ENCODE peak calls at places on chromosomes 5 and 9, in five cellular contexts. J, K, X, Y and U are unnamed samples.

GRCh38 chr9:31119882-31120481 is 1264.5 kb upstream of the ACO1 start:
- DNase-seq in X (no peak), K (no peak), J (no peak), Y (no peak), U (no peak)

GRCh38 chr5:1059884-1060263 is 51.3 kb downstream of the NKD2 start:
- DNase-seq in K (peak), J (no peak), Y (no peak), X (no peak), U (no peak)

GRCh38 chr5:4089087-4089486 is 493.5 kb downstream of the IRX1 start:
- DNase-seq in X (no peak), Y (no peak), K (no peak), J (no peak), U (no peak)

GRCh38 chr5:132079619-132080018 is 6.0 kb downstream of the CSF2 start:
- DNase-seq in K (no peak), X (no peak), Y (no peak), J (no peak), U (no peak)

GRCh38 chr5:31361234-31361633 is 167.7 kb downstream of the CDH6 start:
- DNase-seq in J (no peak), Y (no peak), X (no peak), K (no peak), U (no peak)

GRCh38 chr5:61416410-61416809 is 84.4 kb downstream of the ZSWIM6 start:
- DNase-seq in K (no peak), X (no peak), J (no peak), Y (no peak), U (no peak)

GRCh38 chr9:93096131-93096802 is at the start of gene CARD19:
- DNase-seq in X (peak), Y (peak), J (peak), K (no peak), U (no peak)

GRCh38 chr5:43802119-43802518 is 199.1 kb downstream of the NNT start:
- DNase-seq in K (no peak), X (no peak), J (no peak), Y (no peak), U (no peak)

GRCh38 chr9:69120380-69121154 is 53.5 kb upstream of the TJP2 start:
- DNase-seq in K (no peak), X (no peak), Y (peak), J (peak), U (peak)

GRCh38 chr9:69122391-69123141 is 51.5 kb upstream of the TJP2 start:
- DNase-seq in J (peak), X (no peak), Y (peak), K (no peak), U (no peak)

GRCh38 chr9:69118656-69119055 is 55.4 kb upstream of the TJP2 start:
- DNase-seq in K (no peak), J (no peak), Y (peak), X (no peak), U (peak)

GRCh38 chr9:69122086-69122390 is 52.0 kb upstream of the TJP2 start:
- DNase-seq in K (peak), Y (peak), J (peak), X (peak), U (peak)

GRCh38 chr9:69121155-69122085 is 52.7 kb upstream of the TJP2 start:
- DNase-seq in Y (peak), X (no peak), K (peak), J (peak), U (peak)
- TF ChIP-seq POLR2A in Y (no peak), X (no peak), K (no peak), J (no peak), U (no peak)

GRCh38 chr5:148368299-148368698 is 15.5 kb upstream of the FBXO38 start:
- DNase-seq in X (no peak), J (no peak), K (no peak), Y (no peak), U (no peak)
- TF ChIP-seq CTCF in X (no peak), J (no peak), K (no peak), Y (no peak), U (no peak)

GRCh38 chr5:119435436-119436132 is 16.7 kb upstream of the HSD17B4 start:
- DNase-seq in X (peak), Y (no peak), K (peak), J (peak), U (no peak)

DNA sequence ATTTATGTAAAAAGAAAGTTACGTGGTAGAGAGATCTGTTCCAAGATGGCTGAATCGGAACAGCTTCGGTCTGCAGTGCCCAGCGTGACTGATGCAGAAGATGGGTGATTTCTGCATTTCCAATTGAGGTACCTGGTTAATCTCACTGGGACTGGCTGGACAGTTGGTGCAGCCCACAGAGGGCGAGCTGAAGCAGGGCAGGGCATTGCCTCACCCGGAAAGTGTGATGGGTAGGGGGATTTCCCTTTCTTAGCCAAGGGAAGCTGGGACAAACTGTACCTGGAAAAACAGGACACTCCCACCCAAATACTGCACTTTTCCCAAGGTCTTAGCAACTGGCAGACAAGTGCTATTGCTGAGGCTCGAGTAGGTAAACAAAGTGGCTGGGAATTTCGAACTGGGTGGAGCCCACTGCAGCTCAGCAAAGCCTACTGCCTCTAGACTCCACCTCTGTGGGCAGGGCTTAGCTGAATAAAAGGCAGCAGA is 13.1 kb upstream of the HSD17B4 start:
- DNase-seq in X (no peak), K (no peak), J (no peak), Y (no peak), U (no peak)
- H3K4me3 ChIP-seq in X (peak), K (no peak), J (peak), Y (no peak), U (no peak)

DNA sequence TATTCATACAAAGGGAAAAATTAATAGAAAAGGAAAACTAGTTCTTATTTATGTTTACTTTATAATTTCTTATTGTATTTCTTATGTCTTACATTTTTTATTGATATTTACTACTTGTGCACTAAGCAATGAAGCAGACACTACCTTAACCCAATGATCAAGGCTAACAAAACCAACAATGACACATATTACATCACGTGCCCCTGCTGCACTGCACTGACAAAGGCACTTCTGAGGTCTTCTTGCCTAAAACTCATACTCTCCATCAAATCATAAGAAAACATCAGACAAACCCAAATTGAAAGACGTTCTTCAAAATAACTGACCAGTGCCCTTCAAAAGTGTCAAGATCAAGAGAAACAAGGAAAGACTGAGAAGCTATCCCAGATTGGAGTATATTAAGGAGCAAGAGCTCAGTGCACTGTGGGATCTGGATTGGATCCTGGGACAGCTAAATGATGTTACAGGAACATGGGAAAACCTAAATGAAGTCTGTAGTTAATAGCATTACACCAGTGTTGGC is 230.9 kb downstream of the AUH start:
- DNase-seq in X (no peak), J (no peak), K (no peak), Y (no peak), U (no peak)
- TF ChIP-seq POLR2A in X (no peak), J (no peak), K (no peak), Y (no peak), U (no peak)

GRCh38 chr5:102451082-102451481 is 47.7 kb downstream of the SLCO6A1 start:
- DNase-seq in J (no peak), Y (no peak), X (no peak), K (no peak), U (no peak)

GRCh38 chr5:102453716-102454115 is 45.1 kb downstream of the SLCO6A1 start:
- DNase-seq in J (no peak), Y (no peak), X (no peak), K (no peak), U (no peak)

DNA sequence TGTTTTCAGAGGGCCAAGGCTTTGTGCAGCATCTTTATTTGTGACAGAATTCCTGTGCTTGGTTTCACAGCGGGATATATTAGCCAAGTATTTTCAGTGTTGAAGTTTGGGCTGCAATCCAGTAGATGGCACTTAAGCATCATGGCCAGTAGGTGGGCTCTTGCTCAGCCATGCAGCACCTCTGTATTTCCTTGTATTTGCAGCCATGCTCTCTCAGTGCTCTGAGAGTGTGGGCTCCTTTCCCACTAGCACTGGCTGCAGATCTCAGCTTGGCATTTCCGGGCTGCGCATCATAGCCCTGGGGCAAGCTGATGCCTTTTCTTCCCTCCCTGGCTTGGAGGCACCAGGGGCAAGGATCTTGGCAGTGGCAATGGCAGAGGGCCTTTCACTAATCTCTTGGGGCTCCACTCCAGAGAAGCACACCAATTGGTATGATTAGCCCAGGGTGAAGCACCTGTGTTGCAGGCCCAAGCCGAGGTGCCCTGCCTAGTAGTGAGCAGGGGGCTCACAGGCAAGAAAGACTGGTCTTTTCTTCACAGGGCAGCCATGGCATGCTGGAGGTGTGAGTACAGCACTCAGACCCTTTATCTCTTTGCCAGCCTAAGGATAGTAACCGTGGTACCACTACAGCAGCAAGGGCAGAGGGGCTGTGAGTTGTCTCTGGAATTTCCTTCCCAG is 48.3 kb downstream of the SLCO6A1 start:
- DNase-seq in J (no peak), K (no peak), Y (no peak), X (no peak), U (no peak)
- TF ChIP-seq CTCF in J (no peak), K (no peak), Y (no peak), X (no peak), U (no peak)

GRCh38 chr5:83877911-83878706 is 157.5 kb upstream of the HAPLN1 start:
- DNase-seq in X (no peak), J (no peak), Y (no peak), K (no peak), U (no peak)
- H3K4me3 ChIP-seq in X (no peak), J (no peak), Y (no peak), K (peak), U (no peak)

GRCh38 chr9:89436963-89437625 is 60.8 kb downstream of the SEMA4D start:
- DNase-seq in X (no peak), K (peak), J (no peak), Y (peak), U (peak)
- TF ChIP-seq POLR2A in X (no peak), K (no peak), J (no peak), Y (no peak), U (no peak)

DNA sequence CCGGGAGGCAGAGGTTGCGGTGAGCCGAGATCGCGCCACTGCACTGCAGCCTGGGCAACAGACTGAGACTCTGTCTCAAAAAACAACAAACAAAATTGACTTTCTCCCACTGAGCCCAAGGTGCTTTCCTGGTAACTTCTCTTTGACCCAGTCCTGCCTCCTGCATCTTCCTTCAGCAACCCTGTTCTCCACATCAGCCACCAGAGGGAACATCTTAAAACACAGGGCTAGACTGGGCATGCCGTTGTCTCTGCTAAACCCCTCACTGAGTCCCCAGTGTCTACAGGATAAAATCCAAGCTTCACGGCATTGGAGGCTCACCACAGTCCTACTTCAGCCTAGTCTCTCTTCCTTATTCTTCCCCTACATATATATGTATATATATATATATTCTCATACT is 39.8 kb upstream of the KCNMB1 start:
- DNase-seq in K (no peak), Y (no peak), X (no peak), J (peak), U (no peak)
- TF ChIP-seq CTCF in K (no peak), Y (no peak), X (no peak), J (no peak), U (no peak)

GRCh38 chr9:126614455-126615248 is 924 bp downstream of the LMX1B start:
- DNase-seq in J (no peak), Y (no peak), K (peak), X (no peak), U (no peak)
- H3K4me3 ChIP-seq in J (peak), Y (no peak), K (peak), X (no peak), U (no peak)